ENCODE peak calls at places on chromosomes 16 and 17, in five cellular contexts. J, M, S, X and I are unnamed samples.

GRCh38 chr16:56246051-56246817 is 54.9 kb downstream of the GNAO1 start:
- DNase-seq in J (peak), M (no peak), X (no peak), S (peak), I (peak)

GRCh38 chr17:77319211-77320031 is 178.7 kb downstream of the SEC14L1 start:
- DNase-seq in X (peak), S (peak), M (peak), J (peak), I (peak)

GRCh38 chr16:68921654-68922053 is 78.3 kb downstream of the TANGO6 start:
- DNase-seq in X (no peak), S (peak), J (peak), M (no peak), I (peak)

GRCh38 chr16:81189100-81189664 is 49.3 kb upstream of the BCO1 start:
- DNase-seq in J (no peak), M (no peak), X (no peak), S (peak), I (no peak)

GRCh38 chr16:65601781-65602180 is 479.9 kb upstream of the CDH11 start:
- DNase-seq in J (no peak), S (peak), X (no peak), M (no peak), I (no peak)

GRCh38 chr17:27879987-27880608 is 13.1 kb downstream of the LYRM9 start:
- DNase-seq in S (peak), X (peak), M (peak), J (peak), I (peak)

GRCh38 chr17:39563476-39563875 is 44.2 kb downstream of the NEUROD2 start:
- DNase-seq in M (peak), X (no peak), J (no peak), S (peak), I (no peak)

GRCh38 chr16:76265434-76266045 is 11.7 kb upstream of the CNTNAP4 start:
- DNase-seq in X (peak), S (peak), J (peak), M (peak), I (peak)

GRCh38 chr17:13825526-13826040 is 223.9 kb upstream of the HS3ST3A1 start:
- DNase-seq in M (no peak), S (peak), X (no peak), J (no peak), I (no peak)

GRCh38 chr17:2692781-2693135 is 18.8 kb downstream of the CLUH start:
- DNase-seq in S (no peak), J (no peak), M (no peak), X (no peak), I (no peak)

GRCh38 chr16:1430759-1431496 is at the start of gene PERCC1:
- DNase-seq in X (no peak), M (no peak), J (no peak), S (no peak), I (no peak)

GRCh38 chr16:84718-85452 is 6.9 kb downstream of the MPG start:
- DNase-seq in S (peak), J (peak), M (no peak), X (no peak), I (peak)

GRCh38 chr17:66602659-66603363 is 232.1 kb upstream of the CACNG5 start:
- DNase-seq in X (no peak), S (peak), M (no peak), J (no peak), I (no peak)

GRCh38 chr16:13158427-13158826 is 257.0 kb downstream of the SHISA9 start:
- DNase-seq in S (no peak), J (no peak), M (no peak), X (no peak), I (no peak)

GRCh38 chr17:77944390-77945222 is 13.9 kb upstream of the TNRC6C start:
- DNase-seq in J (no peak), M (no peak), S (no peak), X (no peak), I (no peak)

GRCh38 chr17:80861892-80862291 is 129.7 kb upstream of the CHMP6 start:
- DNase-seq in M (no peak), X (no peak), J (peak), S (peak), I (peak)

GRCh38 chr17:38911081-38911730 is 14.2 kb upstream of the LASP1NB start:
- DNase-seq in S (no peak), J (no peak), X (no peak), M (no peak), I (no peak)

GRCh38 chr17:48150107-48150463 is 42.5 kb downstream of the SNX11 start:
- DNase-seq in S (no peak), J (no peak), M (no peak), X (no peak), I (no peak)

GRCh38 chr16:67015317-67015731 is 13.6 kb upstream of the CBFB start:
- DNase-seq in J (no peak), S (no peak), M (no peak), X (no peak), I (peak)

GRCh38 chr16:23835390-23836077 is at the start of gene PRKCB:
- DNase-seq in J (peak), M (peak), S (peak), X (peak), I (no peak)

GRCh38 chr17:63939884-63940283 is 7.8 kb upstream of the CD79B start:
- DNase-seq in M (no peak), S (no peak), X (no peak), J (no peak), I (no peak)

GRCh38 chr16:85252461-85252860 is 140.2 kb upstream of the CIBAR2 start:
- DNase-seq in X (no peak), S (no peak), M (no peak), J (no peak), I (no peak)

GRCh38 chr17:80827646-80828643 is 163.7 kb upstream of the CHMP6 start:
- DNase-seq in M (peak), X (no peak), J (no peak), S (peak), I (peak)

GRCh38 chr16:85235988-85236831 is 123.9 kb upstream of the CIBAR2 start:
- DNase-seq in J (no peak), M (no peak), X (no peak), S (peak), I (no peak)

GRCh38 chr17:81391964-81392908 is 3.0 kb upstream of the BAHCC1 start:
- DNase-seq in M (no peak), X (no peak), J (no peak), S (peak), I (no peak)

GRCh38 chr16:85124636-85125346 is 12.5 kb upstream of the CIBAR2 start:
- DNase-seq in M (no peak), S (peak), X (no peak), J (no peak), I (no peak)

GRCh38 chr17:31537558-31537957 is 146.1 kb downstream of the RAB11FIP4 start:
- DNase-seq in M (no peak), J (no peak), X (no peak), S (peak), I (peak)

GRCh38 chr16:85673529-85674417 is 15.0 kb downstream of the GINS2 start:
- DNase-seq in S (peak), M (no peak), J (no peak), X (no peak), I (peak)